ENCODE peak calls at places on chromosome 9, in five cellular contexts. O is ascending aorta, L is MM.1S, E is Peyer's patch, P is H9. T is an unnamed sample.

GRCh38 chr9:2781336-2781735 is 62.6 kb downstream of the PUM3 start:
- DNase-seq in O (no peak), L (no peak), E (no peak), P (no peak), T (no peak)

GRCh38 chr9:88652876-88653275 is 117.9 kb downstream of the NXNL2 start:
- DNase-seq in O (no peak), L (no peak), E (no peak), P (no peak), T (no peak)

GRCh38 chr9:4375424-4376195 is 75.7 kb upstream of the GLIS3 start:
- DNase-seq in O (no peak), L (peak; percentile 25), E (no peak), P (no peak), T (no peak)

GRCh38 chr9:137550958-137551655 is 572 bp upstream of the MRPL41 start:
- DNase-seq in O (no peak), L (no peak), E (no peak), P (peak; percentile 95), T (no peak)

GRCh38 chr9:9257999-9258398 is 1354.8 kb downstream of the PTPRD start:
- DNase-seq in O (no peak), L (no peak), E (no peak), P (no peak), T (no peak)

GRCh38 chr9:9998491-9999287 is 614.1 kb downstream of the PTPRD start:
- DNase-seq in O (no peak), L (peak; percentile 51), E (no peak), P (no peak), T (no peak)

GRCh38 chr9:128191406-128192046 is at the start of gene CIZ1:
- DNase-seq in O (no peak), L (peak; percentile 86), E (peak; percentile 89), P (peak; percentile 75), T (no peak)

GRCh38 chr9:133777871-133778270 is 39.7 kb upstream of the SARDH start:
- DNase-seq in O (no peak), L (no peak), E (no peak), P (no peak), T (no peak)

GRCh38 chr9:12464910-12465512 is 228.2 kb upstream of the TYRP1 start:
- DNase-seq in O (no peak), L (peak; percentile 10), E (no peak), P (no peak), T (no peak)

GRCh38 chr9:124771867-124772621 is 933 bp upstream of the NR6A1 start:
- DNase-seq in O (no peak), L (peak; percentile 34), E (peak; percentile 77), P (peak; percentile 88), T (no peak)

DNA sequence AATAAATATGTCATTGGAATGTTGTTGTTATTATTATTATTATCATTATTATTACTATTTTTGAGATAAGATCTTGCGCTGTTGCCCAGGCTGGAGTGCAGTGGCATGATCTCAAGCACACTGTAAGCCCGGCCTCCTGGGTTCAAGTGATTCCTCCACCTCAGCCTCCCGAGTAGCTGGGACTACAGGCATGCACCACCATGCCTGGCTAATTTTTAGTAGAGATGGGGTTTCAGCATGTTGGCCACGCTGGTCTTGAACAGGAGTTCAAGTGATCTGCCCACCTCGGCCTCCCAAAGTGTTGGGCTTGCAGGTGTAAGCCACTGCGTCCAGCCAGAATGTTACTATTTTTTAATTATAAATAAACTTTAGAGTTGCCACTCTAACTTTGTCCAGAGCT is 14.4 kb downstream of the ZNF462 start:
- DNase-seq in O (no peak), L (no peak), E (no peak), P (no peak), T (no peak)
- H3K4me1 ChIP-seq in O (no peaks in the 10 kb centered on the region), L (no peaks in the 10 kb centered on the region), E (peaks cover 18% of the 10 kb centered on the region), P (peaks cover 44% of the 10 kb centered on the region), T (peaks cover 85% of the 10 kb centered on the region)

GRCh38 chr9:116219686-116220085 is 66.1 kb downstream of the PAPPA start:
- DNase-seq in O (no peak), L (no peak), E (no peak), P (no peak), T (no peak)
- TF ChIP-seq CTCF in O (no peak), L (no peak), E (no peak), P (no peak), T (no peak)

DNA sequence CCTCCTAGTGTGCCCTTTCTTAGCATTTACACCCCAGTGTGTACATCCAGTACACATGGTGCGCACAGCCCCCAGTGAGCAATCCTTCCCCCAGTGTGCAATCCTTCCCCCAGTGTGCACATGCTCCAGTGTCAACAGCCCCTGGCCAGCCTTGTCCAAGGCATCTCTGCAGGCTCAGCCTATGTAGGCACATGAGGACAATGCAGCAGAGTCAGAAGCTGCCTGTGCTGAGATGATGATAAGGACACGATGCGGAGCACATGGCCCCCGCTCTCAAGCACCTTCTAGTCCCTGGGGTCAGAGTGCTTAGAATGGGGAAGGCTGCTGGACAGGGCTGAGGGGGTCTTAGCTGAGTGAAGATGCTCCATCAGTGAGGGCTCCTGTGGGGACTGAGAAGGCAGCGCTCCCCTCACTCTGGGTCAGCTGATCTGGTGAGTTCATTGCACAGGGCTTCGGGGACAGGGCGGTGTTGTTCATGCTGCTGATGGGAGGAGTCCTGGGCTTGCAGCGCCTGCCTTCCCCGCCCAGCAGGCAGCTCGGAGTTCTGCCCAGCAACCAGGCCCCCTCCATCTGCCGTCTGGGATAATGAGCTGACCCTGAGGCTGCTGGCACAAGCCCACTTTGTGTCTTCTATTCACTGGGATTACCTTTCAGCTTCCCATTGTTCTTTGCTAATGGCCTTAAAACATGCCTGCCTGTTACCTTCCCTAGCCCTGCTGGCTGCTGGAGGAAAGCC is 70.0 kb downstream of the GADD45G start:
- DNase-seq in O (no peak), L (no peak), E (peak; percentile 60), P (peak; percentile 86), T (no peak)
- H3K27ac ChIP-seq in O (no peak overlapping the region), L (no peak overlapping the region), E (no peak overlapping the region), P (no peak overlapping the region), T (peak overlapping the region; percentile 44)

GRCh38 chr9:99235874-99236627 is 14.0 kb downstream of the SEC61B start:
- DNase-seq in O (no peak), L (peak; percentile 88), E (peak; percentile 57), P (no peak), T (no peak)
- H3K4me1 ChIP-seq in O (no peaks in the 10 kb centered on the region), L (peaks cover 36% of the 10 kb centered on the region), E (no peaks in the 10 kb centered on the region), P (no peaks in the 10 kb centered on the region), T (no peaks in the 10 kb centered on the region)